ENCODE peak calls at places on chromosome 3, in seven cellular contexts. P is RWPE1; I is CD4-positive, alpha-beta T cell; E is astrocyte of the cerebellum; G is C1 segment of cervical spinal cord; F is nucleus accumbens; V is A172. B is an unnamed sample.

GRCh38 chr3:86563358-86563970 is 427.5 kb downstream of the VGLL3 start:
- DNase-seq in V (peak; percentile 38), F (no peak), P (peak; percentile 4), E (peak; percentile 27), I (no peak), G (no peak), B (no peak)

GRCh38 chr3:155676252-155676981 is 68.5 kb downstream of the PLCH1 start:
- DNase-seq in G (peak; percentile 13), I (no peak), E (peak; percentile 26), V (peak; percentile 35), P (peak; percentile 20), F (peak; percentile 6), B (no peak)

GRCh38 chr3:194121881-194122280 is 14.1 kb upstream of the HES1 start:
- DNase-seq in V (peak; percentile 59), I (no peak), E (no peak), F (no peak), P (peak; percentile 72), G (no peak), B (no peak)

GRCh38 chr3:22358334-22358733 is 607.3 kb upstream of the ZNF385D start:
- DNase-seq in V (no peak), E (no peak), F (no peak), G (no peak), I (no peak), P (no peak), B (no peak)

GRCh38 chr3:50194903-50195500 is 3.6 kb downstream of the GNAT1 start:
- DNase-seq in E (no peak), V (no peak), F (no peak), P (peak; percentile 57), I (peak; percentile 18), G (no peak), B (no peak)

GRCh38 chr3:41853495-41853894 is 108.4 kb downstream of the ULK4 start:
- DNase-seq in G (no peak), E (no peak), F (no peak), P (no peak), V (no peak), I (no peak), B (no peak)

GRCh38 chr3:130699765-130700164 is 46.9 kb downstream of the PIK3R4 start:
- DNase-seq in F (no peak), G (no peak), V (peak; percentile 26), E (no peak), I (no peak), P (peak; percentile 13), B (no peak)

GRCh38 chr3:156694536-156694935 is 20.1 kb downstream of the TIPARP start:
- DNase-seq in G (no peak), V (peak; percentile 52), P (no peak), I (no peak), E (no peak), F (no peak), B (no peak)

GRCh38 chr3:66378256-66378655 is 122.6 kb downstream of the LRIG1 start:
- DNase-seq in F (no peak), E (no peak), P (no peak), V (no peak), G (no peak), I (no peak), B (no peak)

GRCh38 chr3:191094057-191094456 is 105.0 kb upstream of the OSTN start:
- DNase-seq in E (no peak), P (peak; percentile 64), V (no peak), F (no peak), G (no peak), I (no peak), B (no peak)

GRCh38 chr3:183576487-183577107 is 21.1 kb upstream of the KLHL6 start:
- DNase-seq in E (peak; percentile 12), G (no peak), I (no peak), F (no peak), V (peak; percentile 24), P (no peak), B (no peak)

GRCh38 chr3:65946438-65946837 is 92.3 kb downstream of the MAGI1 start:
- DNase-seq in P (no peak), I (no peak), E (no peak), F (no peak), G (no peak), V (no peak), B (no peak)

GRCh38 chr3:48428863-48429415 is 947 bp downstream of the PLXNB1 start:
- DNase-seq in V (no peak), P (no peak), E (no peak), G (peak; percentile 84), F (peak; percentile 57), I (no peak), B (no peak)

GRCh38 chr3:45664558-45664957 is 24.6 kb upstream of the SACM1L start:
- DNase-seq in E (no peak), P (no peak), F (no peak), I (peak; percentile 61), G (no peak), V (no peak), B (no peak)

GRCh38 chr3:159828542-159828943 is 160.1 kb upstream of the IL12A start:
- DNase-seq in P (peak; percentile 50), E (peak; percentile 49), I (no peak), G (no peak), F (no peak), V (peak; percentile 62), B (no peak)

GRCh38 chr3:29576675-29577074 is 295.8 kb downstream of the RBMS3 start:
- DNase-seq in I (no peak), V (no peak), E (no peak), F (no peak), P (no peak), G (no peak), B (no peak)

B was measured in caudate nucleus.